ENCODE peak calls at places on chromosomes 6 and 20, in four cellular contexts. Q is suprapubic skin, S is tibial nerve, P is stomach. W is an unnamed sample.

GRCh38 chr6:49463612-49463967 is 420 bp downstream of the CENPQ start:
- DNase-seq in Q (no peak), S (no peak), P (no peak), W (no peak)

GRCh38 chr6:146287691-146288369 is 255.8 kb upstream of the RAB32 start:
- DNase-seq in Q (no peak), S (no peak), P (no peak), W (no peak)

GRCh38 chr6:144156991-144157390 is 6.7 kb downstream of the STX11 start:
- DNase-seq in Q (no peak), S (no peak), P (no peak), W (no peak)

GRCh38 chr6:54222217-54222616 is 86.0 kb upstream of the TINAG start:
- DNase-seq in Q (no peak), S (no peak), P (no peak), W (no peak)

GRCh38 chr6:8743146-8743745 is 307.9 kb upstream of the SLC35B3 start:
- DNase-seq in Q (no peak), S (no peak), P (no peak), W (no peak)

GRCh38 chr6:81487489-81487888 is 265.0 kb downstream of the TENT5A start:
- DNase-seq in Q (no peak), S (peak; percentile 26), P (peak; percentile 46), W (no peak)

GRCh38 chr20:53438368-53438767 is 155.3 kb downstream of the ZNF217 start:
- DNase-seq in Q (no peak), S (no peak), P (no peak), W (no peak)

GRCh38 chr6:140062042-140063041 is 687.9 kb upstream of the CITED2 start:
- DNase-seq in Q (peak; percentile 82), S (peak; percentile 62), P (peak; percentile 26), W (no peak)

GRCh38 chr20:3046677-3047462 is 1.0 kb downstream of the MRPS26 start:
- DNase-seq in Q (no peak), S (no peak), P (peak; percentile 33), W (no peak)

GRCh38 chr6:90575267-90575666 is 11.6 kb downstream of the MAP3K7 start:
- DNase-seq in Q (no peak), S (no peak), P (no peak), W (no peak)

GRCh38 chr20:38033330-38034107 is at the start of the genes RPRD1B and TTI1:
- DNase-seq in Q (peak; percentile 92), S (peak; percentile 82), P (peak; percentile 93), W (peak; percentile 98)
- TF ChIP-seq EP300 in Q (no peak), S (peak; percentile 92), P (no peak), W (no peak)

GRCh38 chr20:5845686-5846651 is 95.8 kb downstream of the SHLD1 start:
- DNase-seq in Q (no peak), S (no peak), P (no peak), W (no peak)

GRCh38 chr20:5843054-5843731 is 93.0 kb downstream of the SHLD1 start:
- DNase-seq in Q (no peak), S (no peak), P (no peak), W (no peak)

GRCh38 chr20:5844063-5844681 is 94.0 kb downstream of the SHLD1 start:
- DNase-seq in Q (no peak), S (no peak), P (no peak), W (no peak)

DNA sequence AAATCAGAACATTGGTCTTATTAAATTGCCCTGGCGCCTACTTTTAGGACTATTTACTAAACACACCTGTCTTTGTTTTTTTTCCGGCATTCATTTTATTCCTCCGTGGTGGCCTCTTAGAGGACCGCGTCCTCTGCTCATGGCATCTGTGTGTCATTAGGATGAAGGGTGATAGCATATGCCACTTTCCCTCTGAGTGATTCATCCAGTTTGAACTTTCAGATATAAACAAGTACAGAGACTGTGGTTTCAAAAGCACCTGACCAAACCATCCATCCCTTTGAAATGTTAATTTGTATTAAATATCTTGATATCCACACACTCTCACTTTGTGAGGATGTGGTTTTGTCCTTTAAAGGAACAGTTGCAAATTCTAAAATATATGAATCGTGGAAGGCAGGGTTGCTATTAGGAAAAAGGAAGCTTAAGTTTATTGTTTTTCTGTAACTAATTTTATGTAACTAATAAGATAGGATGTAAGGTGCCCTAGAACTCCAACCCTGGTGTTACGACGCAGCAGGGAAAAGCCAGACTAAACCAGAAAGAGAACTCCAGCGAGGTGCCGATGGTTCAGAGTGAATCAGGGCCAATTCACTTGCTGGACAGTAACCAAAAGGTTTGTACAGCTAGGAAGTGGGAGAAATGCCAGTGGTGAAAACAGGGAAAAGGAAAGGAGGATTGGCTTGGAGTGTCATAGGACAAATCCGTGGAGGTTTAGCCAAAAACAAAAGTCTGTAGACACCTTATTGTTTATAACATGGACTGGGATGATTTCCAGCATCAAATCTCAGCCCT is 98.7 kb downstream of the SHLD1 start:
- DNase-seq in Q (no peak), S (no peak), P (no peak), W (no peak)
- H3K4me3 ChIP-seq in Q (no peak overlapping the region), S (no peak overlapping the region), P (no peak overlapping the region), W (no peak overlapping the region)

GRCh38 chr20:62025394-62025793 is 40.3 kb downstream of the TAF4 start:
- DNase-seq in Q (no peak), S (no peak), P (no peak), W (no peak)
- TF ChIP-seq CTCF in Q (no peak), S (no peak), P (no peak), W (no peak)

GRCh38 chr6:56093776-56094175 is 153.6 kb downstream of the COL21A1 start:
- DNase-seq in Q (no peak), S (no peak), P (no peak), W (no peak)

GRCh38 chr6:56096454-56096853 is 150.9 kb downstream of the COL21A1 start:
- DNase-seq in Q (no peak), S (no peak), P (no peak), W (no peak)

GRCh38 chr6:56088641-56089040 is 158.7 kb downstream of the COL21A1 start:
- DNase-seq in Q (no peak), S (no peak), P (no peak), W (no peak)

GRCh38 chr6:56087421-56087820 is 160.0 kb downstream of the COL21A1 start:
- DNase-seq in Q (no peak), S (no peak), P (no peak), W (no peak)

GRCh38 chr6:56091159-56091869 is 156.1 kb downstream of the COL21A1 start:
- DNase-seq in Q (no peak), S (no peak), P (no peak), W (no peak)
- TF ChIP-seq EP300 in Q (no peak), S (peak; percentile 15), P (no peak), W (no peak)

DNA sequence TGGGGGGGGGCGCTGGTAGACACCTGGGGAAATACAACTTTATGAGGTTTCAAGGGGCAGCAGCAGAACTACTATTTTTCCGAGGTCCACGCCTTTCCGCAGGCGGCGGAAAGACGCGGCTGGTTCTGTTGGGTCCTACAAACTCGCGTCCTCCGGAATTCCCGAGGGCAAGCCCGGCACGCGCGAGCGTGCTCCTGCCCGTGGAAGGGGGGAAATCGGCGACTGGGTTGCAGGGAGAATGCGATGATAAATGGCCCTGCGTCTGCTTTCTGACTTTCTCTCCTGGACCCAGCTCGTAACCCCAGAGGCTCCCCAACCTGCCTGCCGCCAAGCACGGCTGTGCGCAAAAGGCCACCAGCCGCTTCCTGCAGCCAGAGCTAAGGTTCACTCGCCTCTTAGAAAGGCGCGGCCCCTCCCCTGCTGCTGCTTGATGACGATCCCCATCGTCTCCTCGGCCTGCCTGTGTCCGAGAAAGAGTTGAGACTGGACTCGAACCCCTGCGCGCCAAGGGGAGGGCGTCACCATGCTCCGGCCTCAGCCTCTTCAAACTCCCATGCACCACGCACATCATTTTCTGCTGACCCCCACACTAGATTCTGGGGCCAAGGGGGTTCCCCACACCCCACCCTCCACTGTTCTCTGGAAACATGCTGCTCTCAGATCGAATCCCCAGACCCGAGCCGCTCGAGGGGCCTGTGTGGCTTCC is 6.7 kb downstream of the FOXA2 start:
- DNase-seq in Q (no peak), S (no peak), P (peak; percentile 73), W (no peak)
- H3K4me3 ChIP-seq in Q (no peak overlapping the region), S (no peak overlapping the region), P (peak overlapping the region; percentile 58), W (peak overlapping the region; percentile 21)

DNA sequence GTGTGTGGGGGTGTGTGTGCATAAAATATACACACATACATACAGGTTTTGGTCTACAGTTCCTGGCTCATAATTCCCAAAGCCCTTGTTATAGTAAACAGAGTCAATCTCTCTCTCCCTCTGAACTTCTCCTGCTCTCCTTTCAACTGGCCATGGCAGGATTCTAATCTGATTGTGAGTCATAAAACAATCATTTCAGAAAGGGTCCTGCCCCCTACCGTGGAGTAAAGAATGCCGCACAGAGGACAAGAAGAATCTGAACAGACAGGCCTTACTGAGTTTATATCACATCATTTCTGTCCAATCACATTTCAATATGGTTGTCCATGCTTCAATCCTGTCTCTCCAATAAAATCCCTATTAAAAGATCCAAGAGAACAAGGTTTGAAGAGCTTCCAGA is 416.9 kb downstream of the FRK start:
- DNase-seq in Q (no peak), S (no peak), P (no peak), W (no peak)
- TF ChIP-seq CTCF in Q (no peak), S (no peak), P (no peak), W (no peak)

W was measured in esophagus muscularis mucosa.